ENCODE peak calls at places on chromosomes 11 and 22, in five cellular contexts. Q is heart left ventricle, L is fibroblast of lung, K is lower lobe of right lung, M is ovary. Z is an unnamed sample.
A peak's percentile ranks its signal among the peaks of the same experiment; 100 is the strongest.

GRCh38 chr11:1103401-1104360 is 29.0 kb downstream of the MUC2 start:
- DNase-seq in Q (peak; percentile 18), L (no peak), K (peak; percentile 36), M (no peak), Z (peak; percentile 76)

GRCh38 chr22:22593964-22594656 is 35.0 kb upstream of the PRAME start:
- DNase-seq in Q (no peak), L (peak; percentile 22), K (peak; percentile 57), M (peak; percentile 27), Z (no peak)

GRCh38 chr11:34161812-34162506 is 56.5 kb downstream of the NAT10 start:
- DNase-seq in Q (no peak), L (peak; percentile 80), K (no peak), M (no peak), Z (no peak)

GRCh38 chr22:32469799-32470212 is 4.8 kb upstream of the FBXO7 start:
- DNase-seq in Q (no peak), L (peak; percentile 67), K (no peak), M (no peak), Z (no peak)

GRCh38 chr11:2859706-2860037 is 25.9 kb downstream of the CDKN1C start:
- DNase-seq in Q (no peak), L (no peak), K (no peak), M (no peak), Z (no peak)

GRCh38 chr11:44313701-44314489 is 4.0 kb upstream of the ALX4 start:
- DNase-seq in Q (peak; percentile 48), L (no peak), K (no peak), M (no peak), Z (peak; percentile 12)

GRCh38 chr22:28171135-28171534 is 252.1 kb upstream of the PITPNB start:
- DNase-seq in Q (no peak), L (peak; percentile 51), K (no peak), M (no peak), Z (no peak)

GRCh38 chr11:130485983-130486970 is 37.8 kb downstream of the ADAMTS15 start:
- DNase-seq in Q (no peak), L (no peak), K (no peak), M (no peak), Z (no peak)

GRCh38 chr11:26187639-26188038 is 144.3 kb upstream of the ANO3 start:
- DNase-seq in Q (no peak), L (peak; percentile 70), K (no peak), M (no peak), Z (no peak)

GRCh38 chr22:20205964-20206708 is 55.3 kb upstream of the CCDC188 start:
- DNase-seq in Q (peak; percentile 78), L (peak; percentile 46), K (peak; percentile 84), M (peak; percentile 71), Z (peak; percentile 89)

GRCh38 chr22:38202437-38203089 is 769 bp downstream of the MAFF start:
- DNase-seq in Q (peak; percentile 91), L (peak; percentile 84), K (peak; percentile 92), M (peak; percentile 96), Z (peak; percentile 96)

GRCh38 chr11:14584595-14584994 is 59.0 kb upstream of the PDE3B start:
- DNase-seq in Q (no peak), L (no peak), K (no peak), M (no peak), Z (no peak)

GRCh38 chr11:72078477-72078876 is 1.9 kb downstream of the NUMA1 start:
- DNase-seq in Q (no peak), L (peak; percentile 64), K (no peak), M (no peak), Z (no peak)

GRCh38 chr22:47213571-47214230 is 451.3 kb downstream of the TBC1D22A start:
- DNase-seq in Q (no peak), L (no peak), K (no peak), M (no peak), Z (no peak)

GRCh38 chr11:35144811-35145210 is 5.8 kb downstream of the CD44 start:
- DNase-seq in Q (no peak), L (peak; percentile 72), K (no peak), M (no peak), Z (no peak)

GRCh38 chr22:37830093-37830842 is 7.1 kb downstream of the GALR3 start:
- DNase-seq in Q (no peak), L (no peak), K (no peak), M (no peak), Z (no peak)

GRCh38 chr22:43953988-43954771 is 1.1 kb upstream of the SAMM50 start:
- DNase-seq in Q (no peak), L (no peak), K (no peak), M (no peak), Z (no peak)

GRCh38 chr11:65779669-65779918 is 1.2 kb downstream of the AP5B1 start:
- DNase-seq in Q (peak; percentile 35), L (no peak), K (no peak), M (no peak), Z (no peak)
- H3K4me3 ChIP-seq in Q (peak overlapping the region; percentile 87), L (peak overlapping the region; percentile 85), K (peak overlapping the region; percentile 73), M (peak overlapping the region; percentile 56), Z (peak overlapping the region; percentile 35)

GRCh38 chr11:105208038-105208437 is 68.5 kb upstream of the CARD18 start:
- DNase-seq in Q (no peak), L (no peak), K (no peak), M (no peak), Z (no peak)

GRCh38 chr11:105201166-105201565 is 61.6 kb upstream of the CARD18 start:
- DNase-seq in Q (no peak), L (no peak), K (no peak), M (no peak), Z (no peak)

GRCh38 chr11:105206633-105207032 is 67.1 kb upstream of the CARD18 start:
- DNase-seq in Q (no peak), L (peak; percentile 2), K (no peak), M (no peak), Z (no peak)

GRCh38 chr11:105202422-105202821 is 62.9 kb upstream of the CARD18 start:
- DNase-seq in Q (no peak), L (no peak), K (no peak), M (no peak), Z (no peak)

DNA sequence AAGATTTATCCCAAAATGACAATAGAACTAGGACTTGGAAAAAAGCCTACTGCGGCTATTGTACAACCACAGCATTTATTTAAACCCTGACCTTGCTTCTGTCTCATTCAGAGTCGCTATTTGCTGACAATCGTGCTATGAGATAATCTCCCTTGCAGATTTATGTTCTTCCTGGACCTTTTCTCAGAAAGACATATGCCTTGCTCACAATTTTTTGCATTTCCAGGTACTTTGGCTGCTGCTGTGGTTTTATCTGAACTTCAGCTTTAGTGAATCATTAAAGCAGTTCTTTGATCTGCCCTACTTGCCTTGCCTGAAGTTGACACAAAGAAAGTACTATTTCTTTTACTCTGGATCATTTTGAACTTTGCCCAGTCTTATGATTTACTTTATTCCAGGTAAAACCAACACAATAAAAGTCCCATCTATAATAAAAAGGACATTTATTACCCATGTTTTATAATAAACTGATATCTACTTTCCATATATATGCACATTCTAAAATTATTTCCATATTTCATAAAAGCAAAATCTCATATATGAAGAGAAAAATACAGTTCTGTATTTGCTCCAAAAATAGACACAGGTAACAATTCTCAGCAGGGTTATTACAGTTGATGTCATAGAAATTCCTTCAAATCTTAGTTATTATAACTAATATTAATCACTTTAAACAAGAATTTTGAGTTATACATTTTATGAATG is 63.4 kb upstream of the CARD18 start:
- DNase-seq in Q (no peak), L (peak; percentile 66), K (no peak), M (no peak), Z (no peak)
- H3K4me1 ChIP-seq in Q (no peaks in the 10 kb centered on the region), L (no peaks in the 10 kb centered on the region), K (no peaks in the 10 kb centered on the region), M (no peaks in the 10 kb centered on the region), Z (peaks cover 7% of the 10 kb centered on the region)

DNA sequence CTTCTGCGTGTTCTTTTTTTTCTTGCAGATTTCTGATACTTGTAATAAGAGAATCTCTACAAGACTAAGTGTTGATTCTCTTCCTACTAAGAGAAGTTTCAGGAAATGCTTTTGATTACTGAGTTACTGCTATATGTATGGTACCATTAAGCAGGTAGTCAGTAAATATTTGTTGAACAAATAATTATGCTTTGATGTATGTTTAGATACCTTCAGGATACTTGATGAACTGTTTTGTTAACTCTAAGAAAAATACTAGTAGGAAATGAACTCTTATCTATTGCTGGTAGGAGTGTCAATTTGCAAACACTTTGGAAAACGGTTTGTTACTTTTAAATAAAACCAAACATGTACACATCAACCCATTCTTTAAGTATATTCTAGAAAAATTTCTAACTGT is 90.6 kb downstream of the TMEM135 start:
- DNase-seq in Q (no peak), L (no peak), K (no peak), M (no peak), Z (no peak)
- H3K27ac ChIP-seq in Q (no peak overlapping the region), L (no peak overlapping the region), K (no peak overlapping the region), M (no peak overlapping the region), Z (no peak overlapping the region)

GRCh38 chr22:31346733-31347250 is 646 bp upstream of the PATZ1 start:
- DNase-seq in Q (peak; percentile 76), L (peak; percentile 58), K (peak; percentile 67), M (peak; percentile 61), Z (peak; percentile 91)

GRCh38 chr22:31347251-31348008 is 1.3 kb upstream of the PATZ1 start:
- DNase-seq in Q (peak; percentile 79), L (peak; percentile 76), K (peak; percentile 75), M (peak; percentile 63), Z (peak; percentile 89)

GRCh38 chr22:31344369-31345330 is 1.5 kb downstream of the PATZ1 start:
- DNase-seq in Q (peak; percentile 48), L (peak; percentile 62), K (peak; percentile 59), M (peak; percentile 58), Z (peak; percentile 84)

GRCh38 chr22:31346255-31346732 is at the start of gene PATZ1:
- DNase-seq in Q (peak; percentile 86), L (peak; percentile 75), K (peak; percentile 81), M (peak; percentile 84), Z (peak; percentile 90)

GRCh38 chr22:31345331-31346254 is 553 bp downstream of the PATZ1 start:
- DNase-seq in Q (peak; percentile 92), L (peak; percentile 84), K (peak; percentile 89), M (peak; percentile 85), Z (peak; percentile 94)
- H3K4me3 ChIP-seq in Q (peak overlapping the region; percentile 77), L (peak overlapping the region; percentile 64), K (peak overlapping the region; percentile 80), M (peak overlapping the region; percentile 73), Z (peak overlapping the region; percentile 53)

DNA sequence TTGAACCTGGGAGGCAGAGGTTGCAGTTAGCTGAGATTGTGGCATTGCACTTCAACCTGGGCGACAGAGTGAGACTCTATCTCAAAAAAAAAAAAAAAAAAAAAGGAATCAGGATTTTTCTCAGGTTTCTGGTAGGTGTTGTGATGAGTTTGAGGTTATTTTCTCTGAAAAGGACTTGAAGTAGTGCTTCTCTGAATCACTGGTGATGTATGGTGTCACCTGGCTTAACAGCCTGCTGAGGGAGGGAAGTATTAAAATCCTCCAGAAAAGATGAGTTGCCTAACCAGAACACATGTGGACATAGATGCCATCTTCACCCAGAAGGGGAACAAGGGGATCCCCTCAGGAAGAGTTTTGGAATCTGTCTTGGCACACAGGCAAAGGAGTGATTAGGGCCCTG is 20.1 kb downstream of the SMARCB1 start:
- DNase-seq in Q (no peak), L (no peak), K (no peak), M (no peak), Z (no peak)
- H3K4me1 ChIP-seq in Q (no peaks in the 10 kb centered on the region), L (no peaks in the 10 kb centered on the region), K (no peaks in the 10 kb centered on the region), M (peaks cover 2% of the 10 kb centered on the region), Z (no peaks in the 10 kb centered on the region)

GRCh38 chr11:5118893-5119292 is 19.3 kb downstream of the OR52A5 start:
- DNase-seq in Q (no peak), L (no peak), K (no peak), M (no peak), Z (no peak)

GRCh38 chr11:5117588-5117987 is 20.6 kb downstream of the OR52A5 start:
- DNase-seq in Q (no peak), L (no peak), K (no peak), M (no peak), Z (no peak)

DNA sequence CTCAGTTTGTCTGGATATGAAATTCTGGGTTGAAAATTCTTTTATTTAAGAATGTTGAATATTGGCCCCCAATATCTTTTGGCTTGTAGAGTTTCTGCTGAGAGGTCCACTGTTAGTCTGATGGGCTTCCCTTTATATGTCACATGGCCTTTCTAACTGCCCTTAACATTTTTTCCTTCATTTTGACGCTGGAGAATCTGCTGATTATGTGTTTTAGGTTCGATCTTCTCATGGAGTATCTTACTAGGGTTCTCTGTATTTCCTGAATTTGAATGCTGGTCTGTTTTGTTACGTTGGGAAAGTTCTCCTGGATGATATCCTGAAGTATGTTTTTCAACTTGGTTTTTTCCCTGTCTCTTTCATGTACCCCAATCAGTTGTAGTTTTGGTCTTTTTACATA is 22.8 kb downstream of the OR52A5 start:
- DNase-seq in Q (no peak), L (no peak), K (no peak), M (no peak), Z (no peak)
- H3K27ac ChIP-seq in Q (no peak overlapping the region), L (no peak overlapping the region), K (no peak overlapping the region), M (no peak overlapping the region), Z (no peak overlapping the region)

Z was measured in kidney.